ENCODE peak calls at places on chromosomes 13 and 19, in six cellular contexts. H, E, Z, W, F and B are unnamed samples.
A peak's percentile ranks its signal among the peaks of the same experiment; 100 is the strongest.

GRCh38 chr13:83168575-83168974 is 713.7 kb downstream of the SLITRK1 start:
- DNase-seq in H (no peak), E (no peak), Z (no peak), W (no peak), F (no peak), B (no peak)

GRCh38 chr13:23384111-23384510 is 49.4 kb downstream of the SACS start:
- DNase-seq in H (no peak), E (no peak), Z (no peak), W (no peak), F (no peak), B (no peak)

GRCh38 chr13:110234532-110234931 is 72.4 kb downstream of the COL4A1 start:
- DNase-seq in H (no peak), E (no peak), Z (no peak), W (no peak), F (no peak), B (no peak)

GRCh38 chr19:3573162-3573857 is 566 bp downstream of the HMG20B start:
- DNase-seq in H (no peak), E (no peak), Z (no peak), W (no peak), F (no peak), B (no peak)

GRCh38 chr13:110582421-110582954 is 21.0 kb upstream of the RAB20 start:
- DNase-seq in H (no peak), E (no peak), Z (no peak), W (no peak), F (no peak), B (no peak)

GRCh38 chr19:34712606-34713261 is 21.3 kb upstream of the ZNF181 start:
- DNase-seq in H (peak; percentile 77), E (peak; percentile 61), Z (no peak), W (no peak), F (peak; percentile 37), B (no peak)

GRCh38 chr19:47674548-47674947 is 38.7 kb upstream of the EHD2 start:
- DNase-seq in H (no peak), E (no peak), Z (no peak), W (no peak), F (no peak), B (no peak)

GRCh38 chr19:38388310-38389100 is at the start of gene SPRED3:
- DNase-seq in H (peak; percentile 79), E (no peak), Z (no peak), W (no peak), F (no peak), B (no peak)

GRCh38 chr13:113964251-113964995 is 9.5 kb downstream of the C13orf46 start:
- DNase-seq in H (no peak), E (no peak), Z (no peak), W (no peak), F (peak; percentile 16), B (no peak)

GRCh38 chr13:63636231-63636993 is 2220.8 kb upstream of the PCDH20 start:
- DNase-seq in H (peak; percentile 0), E (no peak), Z (no peak), W (no peak), F (no peak), B (no peak)

GRCh38 chr19:17575871-17576757 is 20.7 kb downstream of the COLGALT1 start:
- DNase-seq in H (no peak), E (peak; percentile 23), Z (no peak), W (no peak), F (no peak), B (no peak)

GRCh38 chr19:10332158-10332964 is 968 bp downstream of the RAVER1 start:
- DNase-seq in H (no peak), E (no peak), Z (no peak), W (no peak), F (no peak), B (no peak)

GRCh38 chr13:110126391-110126961 is 180.5 kb downstream of the COL4A1 start:
- DNase-seq in H (no peak), E (peak; percentile 84), Z (no peak), W (no peak), F (peak; percentile 88), B (no peak)

GRCh38 chr19:32166238-32166637 is 179.2 kb upstream of the ZNF507 start:
- DNase-seq in H (no peak), E (no peak), Z (no peak), W (no peak), F (no peak), B (no peak)

GRCh38 chr19:30648321-30648720 is 276.1 kb downstream of the ZNF536 start:
- DNase-seq in H (no peak), E (no peak), Z (no peak), W (no peak), F (no peak), B (no peak)

GRCh38 chr13:113835461-113836274 is 28.2 kb downstream of the GAS6 start:
- DNase-seq in H (no peak), E (no peak), Z (no peak), W (no peak), F (no peak), B (no peak)

GRCh38 chr13:46354143-46355087 is 32.6 kb downstream of the RUBCNL start:
- DNase-seq in H (peak; percentile 50), E (no peak), Z (no peak), W (no peak), F (no peak), B (no peak)

GRCh38 chr13:113774177-113775107 is 15.4 kb downstream of the TMEM255B start:
- DNase-seq in H (peak; percentile 19), E (no peak), Z (no peak), W (no peak), F (no peak), B (no peak)

GRCh38 chr13:94346261-94347019 is 133.0 kb downstream of the DCT start:
- DNase-seq in H (no peak), E (no peak), Z (no peak), W (no peak), F (no peak), B (no peak)

GRCh38 chr19:18865973-18866799 is 29.8 kb downstream of the CERS1 start:
- DNase-seq in H (peak; percentile 58), E (peak; percentile 59), Z (peak; percentile 36), W (no peak), F (peak; percentile 53), B (no peak)

GRCh38 chr19:41424335-41425173 is 2.6 kb downstream of the B3GNT8 start:
- DNase-seq in H (no peak), E (no peak), Z (no peak), W (no peak), F (no peak), B (no peak)

GRCh38 chr19:41426116-41426841 is 895 bp downstream of the B3GNT8 start:
- DNase-seq in H (no peak), E (no peak), Z (no peak), W (no peak), F (no peak), B (no peak)

GRCh38 chr19:41427647-41428480 is 690 bp upstream of the B3GNT8 start:
- DNase-seq in H (no peak), E (no peak), Z (peak; percentile 30), W (peak; percentile 62), F (peak; percentile 39), B (no peak)

GRCh38 chr19:41426952-41427646 is at the start of gene B3GNT8:
- DNase-seq in H (no peak), E (peak; percentile 59), Z (peak; percentile 82), W (peak; percentile 86), F (peak; percentile 92), B (peak; percentile 92)

DNA sequence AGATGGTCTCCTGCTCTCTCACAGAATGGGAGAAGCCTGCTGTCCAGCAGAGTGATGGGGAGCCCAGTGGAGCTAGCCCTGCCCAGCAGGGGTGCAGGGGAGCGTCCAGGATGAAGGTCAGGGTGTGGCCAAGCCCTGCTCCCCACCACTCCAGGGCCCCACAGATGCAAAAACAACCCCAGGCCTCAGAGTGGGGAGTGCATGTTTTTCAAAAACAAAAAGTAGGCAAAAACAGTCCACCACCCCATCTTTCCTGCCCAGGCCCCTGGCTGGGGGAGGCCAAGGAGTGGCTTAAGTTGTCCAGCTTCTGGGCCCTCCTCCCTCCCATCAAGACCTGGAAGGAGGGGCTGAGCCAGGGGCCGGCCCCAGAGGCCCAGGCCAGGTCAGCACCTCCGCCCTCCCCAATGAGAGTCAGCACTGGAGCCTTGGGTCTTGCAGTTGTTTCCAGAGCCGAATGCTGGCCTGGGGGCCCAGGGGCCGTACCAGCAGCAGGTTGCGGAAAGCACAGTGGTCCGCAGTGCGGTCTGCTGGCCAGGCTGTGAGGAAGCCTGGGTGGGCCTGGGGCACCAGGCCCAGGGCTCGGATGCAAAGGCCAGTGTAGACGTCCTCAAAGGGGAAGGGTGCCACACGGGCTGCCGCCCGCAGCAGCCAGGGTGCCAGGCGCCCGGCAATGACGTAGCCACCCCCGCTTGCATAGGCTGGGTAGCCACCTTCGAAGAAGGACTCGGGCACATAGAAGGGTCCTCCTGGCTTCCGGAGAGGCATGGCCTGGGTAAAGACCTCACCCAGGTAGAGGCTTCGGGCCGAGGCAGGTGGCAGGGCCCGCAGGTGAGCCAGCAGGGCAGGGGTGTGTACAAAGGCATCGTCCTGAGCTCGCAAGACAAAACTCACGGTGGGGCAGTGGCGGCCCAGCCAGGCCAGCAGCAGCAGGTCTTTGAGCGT is 1.7 kb downstream of the B3GNT8 start:
- DNase-seq in H (no peak), E (no peak), Z (no peak), W (no peak), F (no peak), B (no peak)
- H3K27ac ChIP-seq in H (no peak overlapping the region), E (no peak overlapping the region), Z (no peak overlapping the region), W (no peak overlapping the region), F (peak overlapping the region; percentile 95), B (no peak overlapping the region)

GRCh38 chr13:49586717-49587116 is 1.4 kb upstream of the RCBTB1 start:
- DNase-seq in H (no peak), E (no peak), Z (no peak), W (no peak), F (no peak), B (no peak)
- H3K27ac ChIP-seq in H (no peak overlapping the region), E (no peak overlapping the region), Z (no peak overlapping the region), W (no peak overlapping the region), F (no peak overlapping the region), B (no peak overlapping the region)

GRCh38 chr19:56152644-56153043 is 11.6 kb downstream of the ZNF444 start:
- DNase-seq in H (no peak), E (no peak), Z (no peak), W (no peak), F (no peak), B (no peak)
- H3K27ac ChIP-seq in H (no peak overlapping the region), E (peak overlapping the region; percentile 70), Z (no peak overlapping the region), W (no peak overlapping the region), F (no peak overlapping the region), B (no peak overlapping the region)

DNA sequence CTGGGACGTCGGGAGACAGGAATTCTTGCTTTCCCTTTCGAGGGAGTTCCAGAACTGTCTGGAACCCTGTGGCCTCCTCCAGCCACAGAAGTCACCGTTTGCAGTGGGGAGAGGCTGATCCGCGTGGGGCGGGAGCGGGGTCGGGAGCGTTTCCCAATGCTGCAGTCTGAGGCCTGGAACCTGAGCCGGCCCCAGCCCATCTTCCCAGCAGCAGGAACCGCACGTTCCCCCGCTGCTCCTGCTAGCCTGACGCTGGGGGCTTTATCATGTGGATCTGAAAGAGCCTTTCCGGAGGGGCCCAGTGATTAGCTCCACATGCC is 13.4 kb downstream of the DPP9 start:
- DNase-seq in H (no peak), E (no peak), Z (no peak), W (no peak), F (no peak), B (no peak)
- H3K27ac ChIP-seq in H (no peak overlapping the region), E (no peak overlapping the region), Z (no peak overlapping the region), W (peak overlapping the region; percentile 76), F (no peak overlapping the region), B (peak overlapping the region; percentile 36)